ENCODE peak calls at places on chromosomes 12 and 14, in nine cellular contexts. F is colonic mucosa, B is AG09319, R is PC-3, E is SK-N-SH, I is GM23338, V is GM06990, K is transverse colon, N is bronchial epithelial cell. H is an unnamed sample.

GRCh38 chr14:93765032-93765626 is 23.2 kb downstream of the PRIMA1 start:
- DNase-seq in F (no peak), B (no peak), R (no peak), E (no peak), I (no peak), V (no peak), K (no peak), N (no peak), H (no peak)

GRCh38 chr12:49910331-49911212 is 6.9 kb upstream of the FAIM2 start:
- DNase-seq in F (no peak), B (no peak), R (no peak), E (no peak), I (no peak), V (no peak), K (no peak), N (no peak), H (no peak)

GRCh38 chr12:132858727-132859266 is 28.6 kb downstream of the CHFR start:
- DNase-seq in F (no peak), B (no peak), R (peak), E (no peak), I (no peak), V (no peak), K (no peak), N (peak), H (no peak)

GRCh38 chr12:12612403-12612802 is 727 bp downstream of the CREBL2 start:
- DNase-seq in F (no peak), B (no peak), R (peak), E (peak), I (peak), V (no peak), K (no peak), N (peak), H (peak)

GRCh38 chr12:55760663-55761062 is 17.7 kb downstream of the GDF11 start:
- DNase-seq in F (no peak), B (no peak), R (no peak), E (no peak), I (no peak), V (no peak), K (no peak), N (no peak), H (no peak)

GRCh38 chr14:66359500-66359899 is 126.7 kb upstream of the CCDC196 start:
- DNase-seq in F (no peak), B (peak), R (peak), E (peak), I (peak), V (no peak), K (no peak), N (peak), H (peak)

GRCh38 chr14:80017796-80018195 is 193.5 kb downstream of the DIO2 start:
- DNase-seq in F (no peak), B (no peak), R (no peak), E (no peak), I (no peak), V (no peak), K (no peak), N (no peak), H (no peak)

GRCh38 chr14:104217486-104218360 is 79.3 kb downstream of the KIF26A start:
- DNase-seq in F (no peak), B (no peak), R (no peak), E (no peak), I (no peak), V (no peak), K (no peak), N (no peak), H (no peak)

GRCh38 chr12:58920102-58920955 is at the start of gene LRIG3:
- DNase-seq in F (peak), B (peak), R (peak), E (peak), I (peak), V (peak), K (peak), N (peak), H (peak)

GRCh38 chr12:19014243-19014642 is 115.3 kb upstream of the PLEKHA5 start:
- DNase-seq in F (no peak), B (no peak), R (no peak), E (no peak), I (no peak), V (no peak), K (no peak), N (no peak), H (no peak)

GRCh38 chr12:49552014-49552413 is 13.2 kb downstream of the KCNH3 start:
- DNase-seq in F (no peak), B (no peak), R (peak), E (peak), I (no peak), V (no peak), K (no peak), N (peak), H (no peak)

GRCh38 chr14:23827100-23827892 is 126.3 kb upstream of the DHRS4 start:
- DNase-seq in F (no peak), B (no peak), R (no peak), E (no peak), I (no peak), V (no peak), K (no peak), N (no peak), H (no peak)

GRCh38 chr14:97381309-97381708 is 584.1 kb downstream of the VRK1 start:
- DNase-seq in F (no peak), B (no peak), R (no peak), E (no peak), I (no peak), V (no peak), K (no peak), N (no peak), H (no peak)

GRCh38 chr12:1504304-1505150 is 89.9 kb downstream of the FBXL14 start:
- DNase-seq in F (no peak), B (no peak), R (no peak), E (no peak), I (no peak), V (no peak), K (peak), N (no peak), H (no peak)

GRCh38 chr14:38790916-38791315 is 312.1 kb downstream of the SEC23A start:
- DNase-seq in F (no peak), B (no peak), R (no peak), E (no peak), I (peak), V (no peak), K (no peak), N (no peak), H (no peak)

GRCh38 chr12:93743999-93744689 is 67.0 kb downstream of the CRADD start:
- DNase-seq in F (no peak), B (no peak), R (no peak), E (no peak), I (no peak), V (no peak), K (no peak), N (peak), H (no peak)

GRCh38 chr12:58554522-58555157 is 365.7 kb downstream of the LRIG3 start:
- DNase-seq in F (no peak), B (no peak), R (no peak), E (no peak), I (no peak), V (no peak), K (no peak), N (no peak), H (no peak)

GRCh38 chr12:11014234-11014633 is 8.2 kb downstream of the TAS2R19 start:
- DNase-seq in F (no peak), B (no peak), R (no peak), E (no peak), I (no peak), V (no peak), K (no peak), N (no peak), H (no peak)

GRCh38 chr14:85317491-85318021 is 212.4 kb upstream of the FLRT2 start:
- DNase-seq in F (no peak), B (no peak), R (peak), E (no peak), I (no peak), V (no peak), K (no peak), N (peak), H (no peak)

GRCh38 chr12:104215638-104216297 is at the start of gene TXNRD1:
- DNase-seq in F (peak), B (peak), R (no peak), E (no peak), I (peak), V (peak), K (peak), N (peak), H (peak)

GRCh38 chr12:124739953-124740561 is 123.6 kb downstream of the SCARB1 start:
- DNase-seq in F (no peak), B (no peak), R (no peak), E (no peak), I (no peak), V (no peak), K (no peak), N (no peak), H (no peak)

GRCh38 chr14:93008381-93008780 is 85.4 kb downstream of the CHGA start:
- DNase-seq in F (no peak), B (no peak), R (peak), E (peak), I (no peak), V (no peak), K (no peak), N (no peak), H (no peak)

GRCh38 chr12:120625557-120626419 is 14.6 kb upstream of the CABP1 start:
- DNase-seq in F (peak), B (no peak), R (no peak), E (peak), I (peak), V (no peak), K (no peak), N (no peak), H (no peak)

GRCh38 chr12:52691076-52691764 is 11.0 kb upstream of the KRT1 start:
- DNase-seq in F (no peak), B (no peak), R (no peak), E (peak), I (peak), V (no peak), K (peak), N (no peak), H (no peak)

GRCh38 chr12:85697003-85697402 is 139.2 kb downstream of the RASSF9 start:
- DNase-seq in F (no peak), B (no peak), R (no peak), E (no peak), I (no peak), V (no peak), K (no peak), N (no peak), H (no peak)

GRCh38 chr12:22042981-22043669 is 2.9 kb upstream of the CMAS start:
- DNase-seq in F (peak), B (no peak), R (peak), E (no peak), I (no peak), V (no peak), K (no peak), N (peak), H (no peak)

GRCh38 chr12:52581481-52581880 is 7.8 kb upstream of the KRT74 start:
- DNase-seq in F (no peak), B (no peak), R (peak), E (no peak), I (no peak), V (no peak), K (no peak), N (peak), H (no peak)

GRCh38 chr14:96027356-96028335 is 11.5 kb upstream of the C14orf132 start:
- DNase-seq in F (no peak), B (no peak), R (no peak), E (no peak), I (no peak), V (no peak), K (no peak), N (no peak), H (no peak)

GRCh38 chr14:35534130-35534883 is at the start of gene INSM2:
- DNase-seq in F (no peak), B (no peak), R (no peak), E (no peak), I (peak), V (no peak), K (no peak), N (peak), H (peak)

GRCh38 chr12:12524128-12524527 is 38.5 kb downstream of the DUSP16 start:
- DNase-seq in F (no peak), B (no peak), R (no peak), E (no peak), I (no peak), V (no peak), K (no peak), N (no peak), H (no peak)

GRCh38 chr12:70756118-70756517 is 118.9 kb upstream of the PTPRB start:
- DNase-seq in F (no peak), B (no peak), R (peak), E (no peak), I (no peak), V (no peak), K (no peak), N (peak), H (no peak)

GRCh38 chr12:85781751-85782150 is 54.5 kb downstream of the RASSF9 start:
- DNase-seq in F (no peak), B (no peak), R (no peak), E (no peak), I (no peak), V (no peak), K (no peak), N (no peak), H (no peak)

GRCh38 chr12:3304436-3305135 is 186.4 kb upstream of the PRMT8 start:
- DNase-seq in F (no peak), B (peak), R (peak), E (no peak), I (no peak), V (no peak), K (no peak), N (peak), H (no peak)

GRCh38 chr12:130764073-130764472 is 48.0 kb upstream of the RIMBP2 start:
- DNase-seq in F (no peak), B (no peak), R (peak), E (no peak), I (no peak), V (no peak), K (no peak), N (peak), H (no peak)

GRCh38 chr14:102131741-102132140 is 8.0 kb upstream of the WDR20 start:
- DNase-seq in F (no peak), B (no peak), R (no peak), E (no peak), I (no peak), V (no peak), K (no peak), N (no peak), H (no peak)

GRCh38 chr14:64806202-64806861 is 73.4 kb downstream of the SPTB start:
- DNase-seq in F (no peak), B (no peak), R (peak), E (no peak), I (no peak), V (no peak), K (no peak), N (peak), H (no peak)

GRCh38 chr12:54371328-54372112 is 7.2 kb upstream of the GPR84 start:
- DNase-seq in F (peak), B (no peak), R (no peak), E (peak), I (no peak), V (no peak), K (no peak), N (no peak), H (no peak)

GRCh38 chr14:45134051-45134958 is at the start of gene FKBP3:
- DNase-seq in F (peak), B (peak), R (peak), E (peak), I (peak), V (peak), K (peak), N (peak), H (peak)
- TF ChIP-seq CTCF in F (no peak), B (peak), R (peak), E (peak), I (peak), V (peak), K (no peak), N (peak), H (no peak)

DNA sequence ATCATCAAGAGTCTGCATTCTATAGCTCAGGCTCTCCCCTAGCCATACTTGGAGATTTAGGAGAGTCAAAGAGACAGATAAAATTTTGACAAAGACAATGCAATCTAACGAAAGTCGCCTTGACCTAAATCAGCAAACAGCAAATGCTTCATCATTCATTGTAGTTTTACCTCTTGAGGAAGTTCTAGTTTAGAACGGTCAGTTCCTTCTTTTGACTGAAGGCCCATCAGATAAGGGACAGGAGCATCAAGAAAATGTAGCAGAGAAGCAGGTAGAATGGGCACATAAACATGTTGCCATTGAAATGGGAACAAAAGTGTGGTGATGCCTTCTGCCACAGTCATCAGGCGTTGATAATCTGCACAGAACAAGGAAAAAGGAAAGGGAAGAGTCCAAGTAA is 130.9 kb downstream of the DENND5B start:
- DNase-seq in F (no peak), B (no peak), R (no peak), E (no peak), I (no peak), V (no peak), K (no peak), N (no peak), H (no peak)
- TF ChIP-seq CTCF in F (no peak), B (no peak), R (no peak), E (no peak), I (no peak), V (no peak), K (no peak), N (no peak), H (no peak)

DNA sequence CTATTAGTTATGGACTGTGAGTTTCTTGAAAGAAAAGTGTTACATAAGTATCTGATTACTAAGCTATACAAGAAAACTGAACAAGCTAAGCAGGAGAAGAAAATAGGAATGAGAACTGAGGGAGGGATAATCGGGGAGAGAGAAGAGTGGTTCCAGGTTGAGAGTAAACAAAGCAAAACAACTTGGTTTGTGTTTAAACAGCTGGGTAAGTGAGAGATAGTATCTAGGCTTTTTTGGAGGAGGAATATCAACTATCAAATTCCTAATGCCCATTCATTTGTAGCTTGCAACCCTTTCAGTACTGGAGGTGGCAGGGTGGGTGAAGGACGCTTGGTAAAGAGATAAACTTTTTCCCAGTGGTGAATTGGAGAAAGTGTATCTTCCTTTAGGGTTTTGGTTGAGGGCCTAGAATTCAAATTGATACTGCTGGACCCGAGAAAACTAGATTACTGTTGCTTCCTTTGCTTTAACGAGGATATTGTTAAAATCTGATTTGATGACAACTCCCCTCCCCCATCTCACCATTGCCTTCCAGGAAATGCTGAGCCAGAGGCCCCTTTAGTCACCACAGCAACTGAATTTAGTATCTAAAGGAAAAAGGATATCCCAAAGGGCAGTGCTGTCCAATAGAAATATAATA is 2.0 kb upstream of the SLC2A3 start:
- DNase-seq in F (no peak), B (no peak), R (no peak), E (no peak), I (peak), V (no peak), K (no peak), N (no peak), H (no peak)
- TF ChIP-seq CTCF in F (no peak), B (no peak), R (peak), E (peak), I (no peak), V (peak), K (no peak), N (no peak), H (no peak)

DNA sequence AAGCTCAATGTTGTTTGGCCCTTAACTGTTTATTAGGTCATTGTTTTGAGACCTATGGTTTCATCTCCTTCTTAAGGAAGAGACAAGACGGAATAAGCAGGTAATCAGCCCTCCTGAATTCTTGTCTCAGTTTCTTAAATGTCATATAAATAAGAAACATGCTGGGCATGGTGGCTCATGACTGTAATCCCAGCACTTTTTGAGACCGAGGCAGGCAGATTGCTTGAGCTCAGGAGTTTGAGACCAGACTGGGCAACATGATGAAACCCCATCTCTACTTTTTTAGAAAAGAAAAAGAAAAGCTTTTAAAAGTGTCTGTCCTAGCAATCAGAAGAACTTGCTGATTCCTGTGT is 5.1 kb downstream of the MTRFR start:
- DNase-seq in F (no peak), B (no peak), R (no peak), E (no peak), I (no peak), V (no peak), K (no peak), N (no peak), H (no peak)
- TF ChIP-seq CTCF in F (no peak), B (no peak), R (no peak), E (no peak), I (no peak), V (no peak), K (no peak), N (no peak), H (no peak)

GRCh38 chr14:89955022-89955414 is 488 bp upstream of the EFCAB11 start:
- DNase-seq in F (no peak), B (no peak), R (peak), E (no peak), I (no peak), V (no peak), K (no peak), N (no peak), H (no peak)

GRCh38 chr14:89954045-89955021 is at the start of gene EFCAB11:
- DNase-seq in F (peak), B (peak), R (peak), E (peak), I (peak), V (peak), K (peak), N (peak), H (peak)

GRCh38 chr14:89953602-89954001 is 928 bp downstream of the EFCAB11 start:
- DNase-seq in F (no peak), B (no peak), R (no peak), E (no peak), I (no peak), V (no peak), K (no peak), N (no peak), H (no peak)

GRCh38 chr14:89956294-89957009 is 725 bp downstream of the TDP1 start:
- DNase-seq in F (peak), B (peak), R (peak), E (no peak), I (peak), V (peak), K (peak), N (peak), H (peak)

GRCh38 chr14:89955418-89956293 is at the start of gene TDP1:
- DNase-seq in F (peak), B (peak), R (peak), E (peak), I (peak), V (peak), K (peak), N (peak), H (peak)
- TF ChIP-seq CTCF in F (no peak), B (no peak), R (no peak), E (peak), I (peak), V (peak), K (no peak), N (peak), H (no peak)